ENCODE peak calls at places on chromosomes 3 and 15, in nine cellular contexts. One of them, this sample, is unnamed. For H3K4me1, the result is how much of the 10 kb centered on the place peaks cover.

GRCh38 chr15:76162784-76163428 is 103.1 kb downstream of the TMEM266 start:
- DNase-seq in ovary: no peak
- DNase-seq in right atrium auricular region: no peak
- DNase-seq in Peyer's patch: no peak
- DNase-seq in endothelial cell of umbilical vein: no peak
- DNase-seq in osteoblast: peak
- DNase-seq in transverse colon: no peak
- DNase-seq in CD8-positive, alpha-beta T cell: no peak
- DNase-seq in testis: no peak
- DNase-seq in this sample: no peak

GRCh38 chr15:77607894-77608261 is 24.8 kb downstream of the LINGO1 start:
- DNase-seq in transverse colon: no peak
- DNase-seq in testis: no peak
- DNase-seq in endothelial cell of umbilical vein: no peak
- DNase-seq in osteoblast: no peak
- DNase-seq in ovary: no peak
- DNase-seq in Peyer's patch: no peak
- DNase-seq in right atrium auricular region: no peak
- DNase-seq in CD8-positive, alpha-beta T cell: no peak
- DNase-seq in this sample: no peak

GRCh38 chr3:8914491-8914890 is 48.8 kb downstream of the RAD18 start:
- DNase-seq in CD8-positive, alpha-beta T cell: no peak
- DNase-seq in Peyer's patch: no peak
- DNase-seq in transverse colon: no peak
- DNase-seq in right atrium auricular region: no peak
- DNase-seq in endothelial cell of umbilical vein: no peak
- DNase-seq in ovary: no peak
- DNase-seq in osteoblast: no peak
- DNase-seq in testis: no peak
- DNase-seq in this sample: no peak

GRCh38 chr15:79901958-79902357 is 5.1 kb upstream of the MTHFS start:
- DNase-seq in Peyer's patch: no peak
- DNase-seq in testis: no peak
- DNase-seq in right atrium auricular region: no peak
- DNase-seq in ovary: no peak
- DNase-seq in transverse colon: no peak
- DNase-seq in osteoblast: no peak
- DNase-seq in CD8-positive, alpha-beta T cell: no peak
- DNase-seq in endothelial cell of umbilical vein: peak
- DNase-seq in this sample: no peak

GRCh38 chr3:4425707-4426106 is 41.4 kb downstream of the SUMF1 start:
- DNase-seq in CD8-positive, alpha-beta T cell: no peak
- DNase-seq in transverse colon: no peak
- DNase-seq in endothelial cell of umbilical vein: no peak
- DNase-seq in testis: no peak
- DNase-seq in Peyer's patch: no peak
- DNase-seq in ovary: no peak
- DNase-seq in osteoblast: no peak
- DNase-seq in right atrium auricular region: no peak
- DNase-seq in this sample: no peak

GRCh38 chr3:58116985-58117384 is 93.8 kb downstream of the DNASE1L3 start:
- DNase-seq in testis: no peak
- DNase-seq in right atrium auricular region: no peak
- DNase-seq in osteoblast: no peak
- DNase-seq in transverse colon: no peak
- DNase-seq in ovary: no peak
- DNase-seq in Peyer's patch: no peak
- DNase-seq in endothelial cell of umbilical vein: no peak
- DNase-seq in CD8-positive, alpha-beta T cell: no peak
- DNase-seq in this sample: no peak

GRCh38 chr3:9887478-9887877 is 2.9 kb upstream of the JAGN1 start:
- DNase-seq in transverse colon: no peak
- DNase-seq in CD8-positive, alpha-beta T cell: no peak
- DNase-seq in osteoblast: no peak
- DNase-seq in right atrium auricular region: no peak
- DNase-seq in ovary: no peak
- DNase-seq in Peyer's patch: no peak
- DNase-seq in endothelial cell of umbilical vein: no peak
- DNase-seq in testis: no peak
- DNase-seq in this sample: no peak

GRCh38 chr3:160221019-160221418 is 4.2 kb upstream of the C3orf80 start:
- DNase-seq in transverse colon: no peak
- DNase-seq in osteoblast: no peak
- DNase-seq in right atrium auricular region: no peak
- DNase-seq in endothelial cell of umbilical vein: peak
- DNase-seq in ovary: no peak
- DNase-seq in CD8-positive, alpha-beta T cell: no peak
- DNase-seq in Peyer's patch: no peak
- DNase-seq in testis: no peak
- DNase-seq in this sample: no peak

GRCh38 chr15:88152672-88153071 is 103.9 kb downstream of the NTRK3 start:
- DNase-seq in osteoblast: no peak
- DNase-seq in endothelial cell of umbilical vein: no peak
- DNase-seq in Peyer's patch: no peak
- DNase-seq in right atrium auricular region: no peak
- DNase-seq in ovary: no peak
- DNase-seq in transverse colon: no peak
- DNase-seq in CD8-positive, alpha-beta T cell: no peak
- DNase-seq in testis: no peak
- DNase-seq in this sample: no peak

GRCh38 chr3:156014456-156014855 is 105.9 kb upstream of the KCNAB1 start:
- DNase-seq in endothelial cell of umbilical vein: no peak
- DNase-seq in Peyer's patch: no peak
- DNase-seq in osteoblast: no peak
- DNase-seq in right atrium auricular region: no peak
- DNase-seq in ovary: no peak
- DNase-seq in transverse colon: no peak
- DNase-seq in testis: no peak
- DNase-seq in CD8-positive, alpha-beta T cell: no peak
- DNase-seq in this sample: no peak

GRCh38 chr15:56042523-56042922 is 49.1 kb upstream of the NEDD4 start:
- DNase-seq in CD8-positive, alpha-beta T cell: no peak
- DNase-seq in testis: no peak
- DNase-seq in right atrium auricular region: no peak
- DNase-seq in endothelial cell of umbilical vein: no peak
- DNase-seq in transverse colon: no peak
- DNase-seq in ovary: no peak
- DNase-seq in Peyer's patch: no peak
- DNase-seq in osteoblast: no peak
- DNase-seq in this sample: no peak

GRCh38 chr3:66037330-66037985 is 1.3 kb downstream of the MAGI1 start:
- DNase-seq in testis: peak
- DNase-seq in ovary: peak
- DNase-seq in endothelial cell of umbilical vein: peak
- DNase-seq in transverse colon: peak
- DNase-seq in right atrium auricular region: peak
- DNase-seq in osteoblast: peak
- DNase-seq in Peyer's patch: no peak
- DNase-seq in CD8-positive, alpha-beta T cell: no peak
- DNase-seq in this sample: peak

GRCh38 chr15:40322531-40323238 is 807 bp upstream of the INAFM2 start:
- DNase-seq in testis: peak
- DNase-seq in CD8-positive, alpha-beta T cell: no peak
- DNase-seq in right atrium auricular region: no peak
- DNase-seq in transverse colon: peak
- DNase-seq in endothelial cell of umbilical vein: no peak
- DNase-seq in ovary: peak
- DNase-seq in Peyer's patch: no peak
- DNase-seq in osteoblast: peak
- DNase-seq in this sample: no peak

GRCh38 chr3:78937486-78937885 is 830.3 kb downstream of the ROBO1 start:
- DNase-seq in transverse colon: no peak
- DNase-seq in osteoblast: no peak
- DNase-seq in ovary: no peak
- DNase-seq in testis: no peak
- DNase-seq in CD8-positive, alpha-beta T cell: no peak
- DNase-seq in right atrium auricular region: no peak
- DNase-seq in endothelial cell of umbilical vein: no peak
- DNase-seq in Peyer's patch: no peak
- DNase-seq in this sample: no peak

GRCh38 chr3:143769663-143770062 is 78.6 kb downstream of the SLC9A9 start:
- DNase-seq in endothelial cell of umbilical vein: no peak
- DNase-seq in Peyer's patch: no peak
- DNase-seq in right atrium auricular region: no peak
- DNase-seq in ovary: no peak
- DNase-seq in transverse colon: no peak
- DNase-seq in CD8-positive, alpha-beta T cell: no peak
- DNase-seq in osteoblast: no peak
- DNase-seq in testis: no peak
- DNase-seq in this sample: no peak

GRCh38 chr15:76566276-76566675 is 229.7 kb downstream of the ISL2 start:
- DNase-seq in transverse colon: no peak
- DNase-seq in Peyer's patch: no peak
- DNase-seq in osteoblast: no peak
- DNase-seq in ovary: no peak
- DNase-seq in right atrium auricular region: no peak
- DNase-seq in testis: no peak
- DNase-seq in CD8-positive, alpha-beta T cell: no peak
- DNase-seq in endothelial cell of umbilical vein: no peak
- DNase-seq in this sample: no peak

GRCh38 chr3:149590691-149591441 is 67.0 kb downstream of the WWTR1 start:
- DNase-seq in CD8-positive, alpha-beta T cell: no peak
- DNase-seq in endothelial cell of umbilical vein: peak
- DNase-seq in testis: no peak
- DNase-seq in right atrium auricular region: no peak
- DNase-seq in ovary: no peak
- DNase-seq in transverse colon: no peak
- DNase-seq in Peyer's patch: no peak
- DNase-seq in osteoblast: no peak
- DNase-seq in this sample: no peak
- H3K27ac ChIP-seq in CD8-positive, alpha-beta T cell: no peak
- H3K27ac ChIP-seq in endothelial cell of umbilical vein: peak
- H3K27ac ChIP-seq in testis: no peak
- H3K27ac ChIP-seq in right atrium auricular region: peak
- H3K27ac ChIP-seq in ovary: no peak
- H3K27ac ChIP-seq in transverse colon: no peak
- H3K27ac ChIP-seq in Peyer's patch: no peak
- H3K27ac ChIP-seq in osteoblast: peak
- H3K27ac ChIP-seq in this sample: no peak

GRCh38 chr3:139676634-139677197 is 1.1 kb downstream of the NMNAT3 start:
- DNase-seq in testis: no peak
- DNase-seq in osteoblast: no peak
- DNase-seq in ovary: no peak
- DNase-seq in endothelial cell of umbilical vein: no peak
- DNase-seq in right atrium auricular region: no peak
- DNase-seq in Peyer's patch: no peak
- DNase-seq in transverse colon: no peak
- DNase-seq in CD8-positive, alpha-beta T cell: no peak
- DNase-seq in this sample: no peak
- H3K4me3 ChIP-seq in testis: no peak
- H3K4me3 ChIP-seq in osteoblast: no peak
- H3K4me3 ChIP-seq in ovary: peak
- H3K4me3 ChIP-seq in endothelial cell of umbilical vein: no peak
- H3K4me3 ChIP-seq in right atrium auricular region: peak
- H3K4me3 ChIP-seq in Peyer's patch: peak
- H3K4me3 ChIP-seq in transverse colon: peak
- H3K4me3 ChIP-seq in CD8-positive, alpha-beta T cell: peak
- H3K4me3 ChIP-seq in this sample: peak

DNA sequence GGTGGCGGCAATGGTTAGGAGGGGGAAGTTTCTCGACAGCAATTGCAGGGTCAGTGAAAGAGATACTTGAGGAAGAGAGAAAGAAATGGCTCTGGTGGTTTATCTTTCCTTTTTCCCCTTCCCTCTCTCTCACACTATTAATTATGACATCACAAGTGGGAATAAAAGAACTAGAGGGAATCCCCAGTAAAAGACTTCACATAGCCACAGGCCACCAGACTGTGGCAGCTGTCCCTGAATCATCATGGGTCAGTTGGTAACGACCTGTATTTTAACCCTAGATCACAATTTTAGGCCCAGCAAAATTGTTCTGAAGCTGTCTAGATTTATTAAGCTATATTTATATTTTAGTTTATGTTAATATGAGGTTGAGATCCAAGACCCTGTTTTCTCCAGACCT is 40.3 kb downstream of the MBNL1 start:
- DNase-seq in Peyer's patch: no peak
- DNase-seq in transverse colon: no peak
- DNase-seq in osteoblast: no peak
- DNase-seq in CD8-positive, alpha-beta T cell: no peak
- DNase-seq in ovary: no peak
- DNase-seq in endothelial cell of umbilical vein: no peak
- DNase-seq in testis: no peak
- DNase-seq in right atrium auricular region: no peak
- DNase-seq in this sample: no peak
- H3K4me1 ChIP-seq in Peyer's patch: under half
- H3K4me1 ChIP-seq in transverse colon: half or more
- H3K4me1 ChIP-seq in osteoblast: under half
- H3K4me1 ChIP-seq in CD8-positive, alpha-beta T cell: half or more
- H3K4me1 ChIP-seq in ovary: under half
- H3K4me1 ChIP-seq in endothelial cell of umbilical vein: under half
- H3K4me1 ChIP-seq in testis: under half
- H3K4me1 ChIP-seq in right atrium auricular region: half or more
- H3K4me1 ChIP-seq in this sample: half or more

GRCh38 chr15:91890614-91891013 is 37.1 kb downstream of the SLCO3A1 start:
- DNase-seq in transverse colon: no peak
- DNase-seq in right atrium auricular region: no peak
- DNase-seq in CD8-positive, alpha-beta T cell: no peak
- DNase-seq in ovary: no peak
- DNase-seq in endothelial cell of umbilical vein: no peak
- DNase-seq in osteoblast: no peak
- DNase-seq in Peyer's patch: no peak
- DNase-seq in testis: no peak
- DNase-seq in this sample: no peak
- H3K27ac ChIP-seq in transverse colon: no peak
- H3K27ac ChIP-seq in right atrium auricular region: peak
- H3K27ac ChIP-seq in CD8-positive, alpha-beta T cell: no peak
- H3K27ac ChIP-seq in ovary: no peak
- H3K27ac ChIP-seq in endothelial cell of umbilical vein: no peak
- H3K27ac ChIP-seq in osteoblast: no peak
- H3K27ac ChIP-seq in Peyer's patch: no peak
- H3K27ac ChIP-seq in testis: no peak
- H3K27ac ChIP-seq in this sample: no peak

GRCh38 chr3:196883361-196883760 is 15.6 kb downstream of the SENP5 start:
- DNase-seq in CD8-positive, alpha-beta T cell: no peak
- DNase-seq in right atrium auricular region: no peak
- DNase-seq in transverse colon: no peak
- DNase-seq in endothelial cell of umbilical vein: no peak
- DNase-seq in Peyer's patch: no peak
- DNase-seq in testis: no peak
- DNase-seq in ovary: no peak
- DNase-seq in osteoblast: no peak
- DNase-seq in this sample: no peak
- H3K4me3 ChIP-seq in CD8-positive, alpha-beta T cell: no peak
- H3K4me3 ChIP-seq in right atrium auricular region: no peak
- H3K4me3 ChIP-seq in transverse colon: no peak
- H3K4me3 ChIP-seq in endothelial cell of umbilical vein: no peak
- H3K4me3 ChIP-seq in Peyer's patch: no peak
- H3K4me3 ChIP-seq in testis: no peak
- H3K4me3 ChIP-seq in ovary: no peak
- H3K4me3 ChIP-seq in osteoblast: no peak
- H3K4me3 ChIP-seq in this sample: no peak

DNA sequence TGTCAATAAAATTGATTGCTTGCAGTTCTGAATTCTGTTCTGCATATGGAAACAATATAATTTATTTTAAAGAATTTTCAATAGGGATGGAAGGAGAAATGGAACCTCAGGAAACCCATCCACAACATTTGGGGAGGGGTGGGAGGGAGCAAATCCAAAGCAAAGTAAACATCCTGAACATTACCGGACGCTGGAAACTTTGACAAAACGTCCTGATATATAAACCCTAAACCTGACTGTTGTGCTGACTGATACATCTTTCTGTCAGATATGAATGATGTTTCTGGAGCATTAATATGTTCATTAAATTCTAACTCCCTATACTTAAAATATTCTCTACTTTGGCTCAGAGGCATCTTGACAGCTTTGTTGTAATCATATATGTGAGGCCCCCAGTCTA is 478.9 kb downstream of the FOXP1 start:
- DNase-seq in right atrium auricular region: no peak
- DNase-seq in endothelial cell of umbilical vein: peak
- DNase-seq in ovary: no peak
- DNase-seq in Peyer's patch: no peak
- DNase-seq in osteoblast: no peak
- DNase-seq in testis: no peak
- DNase-seq in transverse colon: no peak
- DNase-seq in CD8-positive, alpha-beta T cell: no peak
- DNase-seq in this sample: no peak
- H3K4me1 ChIP-seq in right atrium auricular region: half or more
- H3K4me1 ChIP-seq in endothelial cell of umbilical vein: half or more
- H3K4me1 ChIP-seq in ovary: under half
- H3K4me1 ChIP-seq in Peyer's patch: under half
- H3K4me1 ChIP-seq in osteoblast: half or more
- H3K4me1 ChIP-seq in testis: under half
- H3K4me1 ChIP-seq in transverse colon: half or more
- H3K4me1 ChIP-seq in CD8-positive, alpha-beta T cell: half or more
- H3K4me1 ChIP-seq in this sample: half or more

This sample was measured in lower lobe of right lung.